ENCODE peak calls at places on chromosomes 2 and 18, in ten cellular contexts. One of them, this sample, is unnamed.

GRCh38 chr2:216657963-216658362 is 24.7 kb downstream of the IGFBP2 start:
- DNase-seq in choroid plexus epithelial cell: peak; percentile 35
- DNase-seq in CD4-positive, alpha-beta T cell: no peak
- DNase-seq in lower lobe of right lung: no peak
- DNase-seq in cardiac muscle cell: no peak
- DNase-seq in tibial artery: no peak
- DNase-seq in endothelial cell: no peak
- DNase-seq in AG09319: no peak
- DNase-seq in MM.1S: no peak
- DNase-seq in neural progenitor cell: no peak
- DNase-seq in this sample: no peak

GRCh38 chr2:137185378-137186078 is 420.2 kb downstream of the THSD7B start:
- DNase-seq in lower lobe of right lung: no peak
- DNase-seq in neural progenitor cell: no peak
- DNase-seq in endothelial cell: no peak
- DNase-seq in CD4-positive, alpha-beta T cell: no peak
- DNase-seq in AG09319: no peak
- DNase-seq in choroid plexus epithelial cell: no peak
- DNase-seq in cardiac muscle cell: no peak
- DNase-seq in MM.1S: no peak
- DNase-seq in tibial artery: no peak
- DNase-seq in this sample: no peak

GRCh38 chr2:176418768-176419167 is 149.5 kb downstream of the MTX2 start:
- DNase-seq in lower lobe of right lung: no peak
- DNase-seq in MM.1S: no peak
- DNase-seq in neural progenitor cell: no peak
- DNase-seq in AG09319: no peak
- DNase-seq in cardiac muscle cell: peak; percentile 48
- DNase-seq in tibial artery: no peak
- DNase-seq in choroid plexus epithelial cell: no peak
- DNase-seq in endothelial cell: no peak
- DNase-seq in CD4-positive, alpha-beta T cell: no peak
- DNase-seq in this sample: no peak

GRCh38 chr2:183495589-183496267 is 371.5 kb downstream of the NUP35 start:
- DNase-seq in MM.1S: peak; percentile 72
- DNase-seq in CD4-positive, alpha-beta T cell: no peak
- DNase-seq in neural progenitor cell: no peak
- DNase-seq in AG09319: no peak
- DNase-seq in cardiac muscle cell: no peak
- DNase-seq in tibial artery: no peak
- DNase-seq in choroid plexus epithelial cell: no peak
- DNase-seq in endothelial cell: no peak
- DNase-seq in lower lobe of right lung: no peak
- DNase-seq in this sample: peak; percentile 28

GRCh38 chr2:23532311-23533013 is 147.5 kb downstream of the KLHL29 start:
- DNase-seq in neural progenitor cell: no peak
- DNase-seq in CD4-positive, alpha-beta T cell: peak; percentile 59
- DNase-seq in tibial artery: no peak
- DNase-seq in cardiac muscle cell: no peak
- DNase-seq in AG09319: no peak
- DNase-seq in choroid plexus epithelial cell: peak; percentile 43
- DNase-seq in endothelial cell: no peak
- DNase-seq in MM.1S: no peak
- DNase-seq in lower lobe of right lung: no peak
- DNase-seq in this sample: peak; percentile 68

GRCh38 chr2:190407246-190407661 is 901 bp upstream of the MFSD6 start:
- DNase-seq in tibial artery: no peak
- DNase-seq in MM.1S: no peak
- DNase-seq in endothelial cell: no peak
- DNase-seq in cardiac muscle cell: no peak
- DNase-seq in neural progenitor cell: peak; percentile 52
- DNase-seq in AG09319: no peak
- DNase-seq in lower lobe of right lung: no peak
- DNase-seq in choroid plexus epithelial cell: no peak
- DNase-seq in CD4-positive, alpha-beta T cell: no peak
- DNase-seq in this sample: no peak

GRCh38 chr2:45849491-45850283 is 198.2 kb downstream of the PRKCE start:
- DNase-seq in neural progenitor cell: no peak
- DNase-seq in choroid plexus epithelial cell: peak; percentile 58
- DNase-seq in lower lobe of right lung: no peak
- DNase-seq in tibial artery: no peak
- DNase-seq in endothelial cell: no peak
- DNase-seq in MM.1S: no peak
- DNase-seq in CD4-positive, alpha-beta T cell: no peak
- DNase-seq in AG09319: peak; percentile 80
- DNase-seq in cardiac muscle cell: peak; percentile 57
- DNase-seq in this sample: no peak

GRCh38 chr2:113175101-113175628 is 1.4 kb downstream of the PSD4 start:
- DNase-seq in neural progenitor cell: no peak
- DNase-seq in MM.1S: peak; percentile 85
- DNase-seq in lower lobe of right lung: no peak
- DNase-seq in AG09319: no peak
- DNase-seq in tibial artery: no peak
- DNase-seq in cardiac muscle cell: no peak
- DNase-seq in endothelial cell: no peak
- DNase-seq in choroid plexus epithelial cell: no peak
- DNase-seq in CD4-positive, alpha-beta T cell: peak; percentile 56
- DNase-seq in this sample: peak; percentile 91

GRCh38 chr18:59996370-59996966 is 96.7 kb downstream of the PMAIP1 start:
- DNase-seq in MM.1S: peak; percentile 55
- DNase-seq in cardiac muscle cell: peak; percentile 57
- DNase-seq in AG09319: peak; percentile 22
- DNase-seq in lower lobe of right lung: no peak
- DNase-seq in CD4-positive, alpha-beta T cell: no peak
- DNase-seq in neural progenitor cell: peak; percentile 54
- DNase-seq in endothelial cell: peak; percentile 52
- DNase-seq in choroid plexus epithelial cell: peak; percentile 84
- DNase-seq in tibial artery: no peak
- DNase-seq in this sample: no peak

GRCh38 chr2:164717000-164717597 is 95.8 kb upstream of the GRB14 start:
- DNase-seq in neural progenitor cell: peak; percentile 40
- DNase-seq in AG09319: no peak
- DNase-seq in MM.1S: peak; percentile 18
- DNase-seq in endothelial cell: no peak
- DNase-seq in choroid plexus epithelial cell: peak; percentile 65
- DNase-seq in cardiac muscle cell: peak; percentile 51
- DNase-seq in lower lobe of right lung: no peak
- DNase-seq in CD4-positive, alpha-beta T cell: no peak
- DNase-seq in tibial artery: no peak
- DNase-seq in this sample: no peak
- TF ChIP-seq CTCF in neural progenitor cell: peak; percentile 90
- TF ChIP-seq CTCF in AG09319: peak; percentile 46
- TF ChIP-seq CTCF in MM.1S: peak; percentile 67
- TF ChIP-seq CTCF in endothelial cell: peak; percentile 90
- TF ChIP-seq CTCF in choroid plexus epithelial cell: peak; percentile 55
- TF ChIP-seq CTCF in cardiac muscle cell: peak; percentile 50
- TF ChIP-seq CTCF in lower lobe of right lung: peak; percentile 54
- TF ChIP-seq CTCF in CD4-positive, alpha-beta T cell: peak; percentile 43
- TF ChIP-seq CTCF in tibial artery: peak; percentile 58
- TF ChIP-seq CTCF in this sample: peak; percentile 20

GRCh38 chr2:231692847-231693246 is 15.5 kb upstream of the PTMA start:
- DNase-seq in MM.1S: no peak
- DNase-seq in lower lobe of right lung: no peak
- DNase-seq in CD4-positive, alpha-beta T cell: no peak
- DNase-seq in neural progenitor cell: no peak
- DNase-seq in AG09319: no peak
- DNase-seq in endothelial cell: no peak
- DNase-seq in cardiac muscle cell: no peak
- DNase-seq in choroid plexus epithelial cell: no peak
- DNase-seq in tibial artery: no peak
- DNase-seq in this sample: no peak
- TF ChIP-seq CTCF in MM.1S: no peak
- TF ChIP-seq CTCF in lower lobe of right lung: no peak
- TF ChIP-seq CTCF in CD4-positive, alpha-beta T cell: no peak
- TF ChIP-seq CTCF in neural progenitor cell: no peak
- TF ChIP-seq CTCF in AG09319: no peak
- TF ChIP-seq CTCF in endothelial cell: no peak
- TF ChIP-seq CTCF in cardiac muscle cell: no peak
- TF ChIP-seq CTCF in choroid plexus epithelial cell: no peak
- TF ChIP-seq CTCF in tibial artery: no peak
- TF ChIP-seq CTCF in this sample: no peak

GRCh38 chr2:232269867-232270266 is 108.7 kb upstream of the ALPP start:
- DNase-seq in MM.1S: no peak
- DNase-seq in endothelial cell: no peak
- DNase-seq in lower lobe of right lung: no peak
- DNase-seq in CD4-positive, alpha-beta T cell: no peak
- DNase-seq in choroid plexus epithelial cell: no peak
- DNase-seq in neural progenitor cell: no peak
- DNase-seq in cardiac muscle cell: no peak
- DNase-seq in AG09319: no peak
- DNase-seq in tibial artery: no peak
- DNase-seq in this sample: no peak
- TF ChIP-seq CTCF in MM.1S: no peak
- TF ChIP-seq CTCF in endothelial cell: no peak
- TF ChIP-seq CTCF in lower lobe of right lung: no peak
- TF ChIP-seq CTCF in CD4-positive, alpha-beta T cell: no peak
- TF ChIP-seq CTCF in choroid plexus epithelial cell: no peak
- TF ChIP-seq CTCF in neural progenitor cell: no peak
- TF ChIP-seq CTCF in cardiac muscle cell: no peak
- TF ChIP-seq CTCF in AG09319: no peak
- TF ChIP-seq CTCF in tibial artery: no peak
- TF ChIP-seq CTCF in this sample: no peak

GRCh38 chr2:64524604-64525322 is 635 bp downstream of the AFTPH start:
- DNase-seq in CD4-positive, alpha-beta T cell: peak; percentile 43
- DNase-seq in AG09319: no peak
- DNase-seq in MM.1S: peak; percentile 42
- DNase-seq in tibial artery: peak; percentile 34
- DNase-seq in neural progenitor cell: peak; percentile 78
- DNase-seq in choroid plexus epithelial cell: peak; percentile 6
- DNase-seq in cardiac muscle cell: no peak
- DNase-seq in lower lobe of right lung: no peak
- DNase-seq in endothelial cell: peak; percentile 55
- DNase-seq in this sample: peak; percentile 29
- TF ChIP-seq CTCF in CD4-positive, alpha-beta T cell: no peak
- TF ChIP-seq CTCF in AG09319: no peak
- TF ChIP-seq CTCF in MM.1S: no peak
- TF ChIP-seq CTCF in tibial artery: no peak
- TF ChIP-seq CTCF in neural progenitor cell: no peak
- TF ChIP-seq CTCF in choroid plexus epithelial cell: no peak
- TF ChIP-seq CTCF in cardiac muscle cell: no peak
- TF ChIP-seq CTCF in lower lobe of right lung: no peak
- TF ChIP-seq CTCF in endothelial cell: no peak
- TF ChIP-seq CTCF in this sample: no peak